ENCODE peak calls at places on chromosome 19, in five cellular contexts. P is esophagus muscularis mucosa, J is GM12878, G is ovary, W is upper lobe of left lung. U is an unnamed sample. For H3K4me1, the result is how much of the 10 kb centered on the place peaks cover.

GRCh38 chr19:48926909-48927308 is 6.6 kb upstream of the DHDH start:
- DNase-seq in J (no peak), P (no peak), G (peak), W (peak), U (peak)

GRCh38 chr19:18942692-18943091 is 1.7 kb upstream of the HOMER3 start:
- DNase-seq in J (no peak), G (no peak), P (no peak), W (no peak), U (no peak)

GRCh38 chr19:19550972-19551861 is 13.2 kb downstream of the CILP2 start:
- DNase-seq in P (no peak), J (no peak), G (no peak), W (no peak), U (no peak)

GRCh38 chr19:54297759-54298305 is 15.1 kb downstream of the LILRA5 start:
- DNase-seq in G (no peak), W (no peak), P (no peak), J (no peak), U (no peak)

GRCh38 chr19:1269478-1270167 is 491 bp downstream of the CIRBP start:
- DNase-seq in J (no peak), P (no peak), G (peak), W (peak), U (peak)

GRCh38 chr19:54302252-54302651 is 10.7 kb downstream of the LILRA5 start:
- DNase-seq in G (no peak), W (peak), J (no peak), P (no peak), U (no peak)

GRCh38 chr19:18763674-18764590 is 27.2 kb downstream of the COMP start:
- DNase-seq in P (no peak), J (no peak), G (no peak), W (peak), U (no peak)

GRCh38 chr19:13334801-13335481 is 171.3 kb downstream of the CACNA1A start:
- DNase-seq in J (no peak), G (no peak), P (no peak), W (no peak), U (no peak)

GRCh38 chr19:3440082-3440481 is 40.2 kb downstream of the SMIM24 start:
- DNase-seq in P (no peak), J (no peak), W (peak), G (no peak), U (peak)

GRCh38 chr19:46963093-46963734 is 56.4 kb upstream of the NPAS1 start:
- DNase-seq in J (no peak), W (no peak), P (no peak), G (no peak), U (no peak)

GRCh38 chr19:15248106-15248505 is 15.9 kb upstream of the EPHX3 start:
- DNase-seq in P (no peak), W (no peak), J (no peak), G (no peak), U (no peak)

GRCh38 chr19:1956143-1956537 is 15.2 kb downstream of the CSNK1G2 start:
- DNase-seq in G (no peak), W (no peak), J (no peak), P (no peak), U (no peak)

GRCh38 chr19:307111-307531 is 15.9 kb upstream of the PLPP2 start:
- DNase-seq in J (no peak), W (no peak), P (no peak), G (no peak), U (no peak)

GRCh38 chr19:46766569-46767317 is 20.5 kb upstream of the STRN4 start:
- DNase-seq in G (no peak), W (peak), P (no peak), J (no peak), U (peak)

GRCh38 chr19:17125728-17126677 is 50.4 kb downstream of the MYO9B start:
- DNase-seq in G (no peak), W (peak), P (no peak), J (peak), U (peak)

GRCh38 chr19:13817018-13817614 is 21.9 kb downstream of the ZSWIM4 start:
- DNase-seq in G (no peak), W (peak), J (no peak), P (no peak), U (peak)

GRCh38 chr19:19575411-19575810 is 37.3 kb downstream of the CILP2 start:
- DNase-seq in P (no peak), W (no peak), J (no peak), G (no peak), U (no peak)

GRCh38 chr19:34067861-34068271 is 104.4 kb upstream of the LSM14A start:
- DNase-seq in P (no peak), G (no peak), J (no peak), W (no peak), U (no peak)

GRCh38 chr19:44111910-44112463 is 1.2 kb upstream of the ZNF225 start:
- DNase-seq in W (no peak), P (no peak), J (no peak), G (no peak), U (no peak)

GRCh38 chr19:7328647-7329046 is 20.1 kb upstream of the ARHGEF18 start:
- DNase-seq in J (no peak), P (no peak), G (no peak), W (no peak), U (no peak)
- TF ChIP-seq CTCF in J (peak), P (no peak), G (no peak), W (no peak), U (no peak)

GRCh38 chr19:45280471-45280961 is 29.4 kb downstream of the MARK4 start:
- DNase-seq in J (no peak), P (no peak), W (no peak), G (no peak), U (no peak)

GRCh38 chr19:45278087-45278486 is 27.0 kb downstream of the MARK4 start:
- DNase-seq in G (no peak), W (no peak), J (no peak), P (no peak), U (no peak)

GRCh38 chr19:45276284-45276687 is 25.2 kb downstream of the MARK4 start:
- DNase-seq in P (no peak), G (peak), W (no peak), J (no peak), U (no peak)

GRCh38 chr19:45283443-45284033 is 32.5 kb downstream of the MARK4 start:
- DNase-seq in P (no peak), J (peak), G (no peak), W (no peak), U (no peak)

GRCh38 chr19:45279587-45280192 is 28.6 kb downstream of the MARK4 start:
- DNase-seq in G (no peak), P (no peak), W (no peak), J (no peak), U (no peak)
- TF ChIP-seq EP300 in G (no peak), P (no peak), W (no peak), J (no peak), U (no peak)

GRCh38 chr19:9966024-9966423 is 29.7 kb upstream of the OLFM2 start:
- DNase-seq in J (no peak), P (no peak), W (no peak), G (no peak), U (no peak)

GRCh38 chr19:9962623-9963290 is 26.4 kb upstream of the OLFM2 start:
- DNase-seq in W (no peak), J (no peak), P (no peak), G (no peak), U (no peak)

GRCh38 chr19:9956956-9957355 is 20.6 kb upstream of the OLFM2 start:
- DNase-seq in P (no peak), J (no peak), G (no peak), W (no peak), U (no peak)

GRCh38 chr19:9958451-9958850 is 22.1 kb upstream of the OLFM2 start:
- DNase-seq in W (no peak), G (no peak), P (no peak), J (no peak), U (no peak)

DNA sequence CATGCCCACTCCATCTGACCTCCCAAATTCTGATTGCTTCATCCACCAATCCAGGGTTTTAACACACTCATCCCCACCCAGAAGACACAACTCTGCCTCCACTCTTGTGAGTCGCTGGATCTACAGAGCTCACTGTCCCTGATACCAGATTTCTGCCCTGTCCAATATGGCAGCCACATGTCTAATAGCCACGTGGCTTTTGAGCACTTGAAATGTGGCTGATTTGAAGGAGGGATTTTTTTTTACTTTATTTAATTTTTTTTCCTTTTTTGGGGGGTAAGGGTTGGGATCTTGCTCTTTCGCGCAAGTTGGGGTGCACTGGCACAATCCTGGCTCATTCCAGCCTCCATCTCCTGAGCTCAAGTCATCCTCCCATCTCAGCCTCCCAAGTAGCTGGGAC is 24.8 kb upstream of the OLFM2 start:
- DNase-seq in G (no peak), J (no peak), P (no peak), W (no peak), U (no peak)
- H3K4me1 ChIP-seq in G (under half), J (under half), P (under half), W (under half), U (under half)

DNA sequence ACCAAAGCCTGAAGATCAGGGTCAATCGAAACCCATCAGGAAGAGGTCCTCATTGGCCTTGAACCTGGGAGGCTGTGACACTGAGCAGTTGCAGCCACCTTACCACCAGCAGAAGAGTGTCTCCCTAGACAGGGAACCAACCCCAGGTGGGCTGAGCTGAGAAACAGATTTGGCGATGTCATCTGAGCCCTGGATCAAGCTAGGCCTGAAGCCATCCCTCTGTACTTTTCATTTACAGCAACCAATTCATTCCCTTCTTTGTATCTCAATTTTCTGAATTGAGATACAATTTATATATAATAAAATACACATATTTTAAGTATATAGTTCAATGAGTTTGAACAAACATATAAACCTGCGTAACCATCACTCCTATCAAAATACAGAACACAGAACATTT is 14.6 kb downstream of the RHPN2 start:
- DNase-seq in W (no peak), J (no peak), G (no peak), P (no peak), U (no peak)
- TF ChIP-seq CTCF in W (no peak), J (no peak), G (no peak), P (no peak), U (no peak)

DNA sequence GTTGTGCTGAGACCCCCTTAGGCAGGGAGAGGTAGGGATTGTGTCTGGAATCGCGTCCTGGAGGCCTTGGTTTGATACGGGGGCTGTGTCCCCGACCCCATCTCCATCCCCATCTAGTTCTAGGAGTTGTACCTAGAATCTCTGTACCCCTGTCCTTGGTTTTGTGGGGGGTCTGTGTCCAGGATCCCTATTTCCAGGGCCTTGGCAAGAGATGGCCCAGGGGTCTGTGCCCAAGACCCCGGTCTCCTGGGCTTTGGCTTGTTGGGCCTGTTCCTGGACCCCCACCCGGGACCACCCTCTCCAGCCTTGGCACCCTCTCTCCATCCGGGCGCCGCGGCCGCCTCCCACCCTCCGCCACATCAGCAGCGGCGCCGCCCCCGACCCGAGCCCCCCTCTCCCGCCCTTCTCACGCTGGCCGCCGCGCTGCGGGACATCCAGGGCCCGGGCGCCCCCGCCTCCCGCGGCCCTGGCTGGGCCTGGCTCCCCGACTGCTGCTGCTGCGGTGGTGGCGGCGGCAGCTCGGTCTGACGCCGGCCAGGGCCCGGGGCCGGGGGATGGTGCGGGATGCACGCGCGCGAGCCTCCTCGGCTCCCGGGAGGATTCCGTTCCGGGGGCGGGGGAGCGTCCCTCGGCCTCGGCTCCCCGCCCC is at the start of gene NUMBL:
- DNase-seq in P (no peak), J (no peak), G (no peak), W (no peak), U (no peak)
- TF ChIP-seq EP300 in P (no peak), J (no peak), G (no peak), W (no peak), U (no peak)

DNA sequence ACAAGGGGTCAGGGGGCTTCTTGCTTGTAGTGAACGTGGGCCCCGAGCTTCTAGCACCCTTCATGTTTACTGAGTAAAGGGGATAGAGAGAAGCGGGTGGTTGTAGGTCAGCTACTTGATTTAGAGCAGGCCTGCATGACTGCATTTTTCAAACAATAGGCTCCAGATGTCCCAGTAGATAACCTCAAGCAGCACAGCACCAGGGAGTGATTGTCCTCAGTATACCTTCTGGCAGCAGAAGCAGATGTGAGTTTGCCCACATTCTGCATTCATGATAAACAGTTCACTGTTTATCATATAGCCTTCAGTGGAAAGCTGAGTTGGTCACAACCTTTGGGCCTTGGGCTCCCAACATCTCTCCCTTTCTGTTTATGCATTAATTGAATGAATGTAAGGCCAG is 4.8 kb downstream of the ZNF439 start:
- DNase-seq in J (no peak), W (no peak), G (no peak), P (no peak), U (no peak)
- H3K4me1 ChIP-seq in J (under half), W (under half), G (under half), P (under half), U (under half)

DNA sequence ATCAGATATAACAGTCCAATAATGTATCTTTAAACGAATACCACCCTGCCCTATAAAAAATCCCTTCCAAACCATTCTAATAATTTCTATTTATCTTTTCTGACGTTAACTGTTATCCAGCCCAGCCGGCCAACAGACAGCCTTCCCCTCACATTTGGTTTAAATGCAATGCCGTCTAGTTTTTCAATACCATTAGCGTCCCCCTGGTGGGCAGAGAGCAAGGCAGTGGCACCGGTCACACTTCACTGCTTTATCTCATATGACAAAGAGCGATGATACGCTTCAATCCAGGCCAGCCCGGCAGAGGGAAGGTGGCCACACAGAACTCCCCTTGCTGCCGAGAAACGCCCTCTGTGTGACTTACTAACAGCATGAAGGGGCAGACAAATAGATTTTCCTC is 402.1 kb upstream of the ZNF507 start:
- DNase-seq in W (no peak), P (peak), J (no peak), G (no peak), U (no peak)
- TF ChIP-seq CTCF in W (no peak), P (no peak), J (no peak), G (no peak), U (no peak)

DNA sequence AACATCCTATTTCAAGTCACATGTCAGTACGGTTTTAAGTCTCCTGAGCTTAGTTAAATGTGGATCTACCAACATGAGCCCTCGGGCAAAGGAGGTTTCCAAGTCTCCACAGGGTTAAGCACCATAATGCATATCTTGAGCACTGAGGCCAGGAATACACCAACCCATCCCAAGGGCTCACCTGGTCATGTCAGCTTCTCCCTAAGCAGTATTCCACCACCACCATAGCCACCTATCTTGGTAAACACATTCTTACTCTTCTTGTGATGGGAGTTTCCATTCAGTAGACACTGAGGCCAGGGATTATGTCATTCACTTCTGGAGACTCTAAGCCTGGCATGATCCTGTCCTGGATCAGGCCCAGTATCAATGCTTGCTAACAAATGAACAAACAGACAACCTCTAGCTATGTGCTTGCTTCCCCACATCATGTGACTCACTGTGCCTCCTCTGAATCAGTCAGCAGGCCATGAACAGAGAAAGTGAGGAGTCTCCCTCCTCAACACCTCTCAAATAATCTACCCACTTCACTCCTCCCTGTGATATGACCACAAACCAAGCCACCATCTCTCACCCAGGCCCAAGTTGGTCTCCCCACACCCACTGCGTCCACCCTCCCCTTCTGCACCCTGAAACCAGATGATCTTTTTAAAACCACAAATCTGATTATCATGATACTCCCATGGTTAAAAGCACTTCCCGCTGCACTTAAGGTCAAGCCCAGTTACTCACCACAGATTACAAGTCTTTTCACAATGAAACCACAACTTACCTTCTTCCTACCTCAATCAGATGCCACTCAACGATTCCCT is 5.8 kb downstream of the PEG3 start:
- DNase-seq in G (no peak), W (no peak), P (no peak), J (no peak), U (no peak)
- TF ChIP-seq EP300 in G (no peak), W (no peak), P (no peak), J (no peak), U (no peak)

DNA sequence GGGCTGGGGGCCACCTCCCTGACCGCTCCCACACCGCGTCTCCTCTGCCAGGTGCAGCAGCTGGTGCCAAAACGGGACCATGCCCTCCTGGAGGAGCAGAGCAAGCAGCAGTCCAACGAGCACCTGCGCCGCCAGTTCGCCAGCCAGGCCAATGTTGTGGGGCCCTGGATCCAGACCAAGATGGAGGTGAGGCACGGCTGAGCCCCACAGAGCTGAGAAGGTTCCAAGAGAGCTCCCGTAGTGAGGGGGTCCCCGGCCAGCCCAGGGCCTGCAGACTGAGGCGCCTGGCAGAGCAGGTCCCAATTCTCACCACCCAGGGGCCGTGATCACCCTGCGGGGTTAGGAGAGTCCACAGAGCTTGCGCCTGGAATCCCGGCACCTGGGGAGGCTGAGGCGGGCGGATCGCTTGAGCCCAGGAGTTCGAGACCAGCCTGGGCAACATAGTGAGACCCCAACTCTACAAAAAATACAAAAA is 19.9 kb downstream of the CAPN12 start:
- DNase-seq in G (no peak), W (no peak), J (no peak), P (no peak), U (no peak)
- H3K4me1 ChIP-seq in G (under half), W (under half), J (under half), P (half or more), U (half or more)

U was measured in stomach.